ENCODE peak calls at places on chromosome 18, in six cellular contexts. One of them, this sample, is unnamed.

GRCh38 chr18:59823611-59824195 is 76.1 kb upstream of the PMAIP1 start:
- DNase-seq in germinal center: peak
- DNase-seq in head of caudate nucleus: peak
- DNase-seq in activated T-cell treated with anti-CD3 and anti-CD28 coated beads for 24 hours: peak
- DNase-seq in activated CD4-positive, CD25-positive, alpha-beta regulatory T cell: no peak
- DNase-seq in effector memory CD8-positive, alpha-beta T cell: peak
- DNase-seq in this sample: peak

GRCh38 chr18:40917096-40917495 is 1037.9 kb upstream of the PIK3C3 start:
- DNase-seq in activated T-cell treated with anti-CD3 and anti-CD28 coated beads for 24 hours: no peak
- DNase-seq in activated CD4-positive, CD25-positive, alpha-beta regulatory T cell: no peak
- DNase-seq in effector memory CD8-positive, alpha-beta T cell: no peak
- DNase-seq in germinal center: no peak
- DNase-seq in head of caudate nucleus: no peak
- DNase-seq in this sample: no peak

GRCh38 chr18:26096852-26097251 is 6.4 kb upstream of the SS18 start:
- DNase-seq in effector memory CD8-positive, alpha-beta T cell: no peak
- DNase-seq in activated T-cell treated with anti-CD3 and anti-CD28 coated beads for 24 hours: no peak
- DNase-seq in head of caudate nucleus: no peak
- DNase-seq in germinal center: no peak
- DNase-seq in activated CD4-positive, CD25-positive, alpha-beta regulatory T cell: no peak
- DNase-seq in this sample: no peak

GRCh38 chr18:76098728-76099514 is 396.1 kb downstream of the ZNF516 start:
- DNase-seq in head of caudate nucleus: peak
- DNase-seq in effector memory CD8-positive, alpha-beta T cell: no peak
- DNase-seq in germinal center: no peak
- DNase-seq in activated CD4-positive, CD25-positive, alpha-beta regulatory T cell: no peak
- DNase-seq in activated T-cell treated with anti-CD3 and anti-CD28 coated beads for 24 hours: no peak
- DNase-seq in this sample: no peak

GRCh38 chr18:47750889-47751423 is 179.5 kb downstream of the SMAD2 start:
- DNase-seq in effector memory CD8-positive, alpha-beta T cell: no peak
- DNase-seq in germinal center: no peak
- DNase-seq in activated CD4-positive, CD25-positive, alpha-beta regulatory T cell: no peak
- DNase-seq in activated T-cell treated with anti-CD3 and anti-CD28 coated beads for 24 hours: no peak
- DNase-seq in head of caudate nucleus: peak
- DNase-seq in this sample: no peak

GRCh38 chr18:48792611-48793368 is 158.0 kb downstream of the SMAD7 start:
- DNase-seq in effector memory CD8-positive, alpha-beta T cell: no peak
- DNase-seq in head of caudate nucleus: no peak
- DNase-seq in activated T-cell treated with anti-CD3 and anti-CD28 coated beads for 24 hours: no peak
- DNase-seq in activated CD4-positive, CD25-positive, alpha-beta regulatory T cell: no peak
- DNase-seq in germinal center: no peak
- DNase-seq in this sample: no peak

GRCh38 chr18:26524952-26525351 is 23.4 kb downstream of the KCTD1 start:
- DNase-seq in head of caudate nucleus: no peak
- DNase-seq in effector memory CD8-positive, alpha-beta T cell: no peak
- DNase-seq in germinal center: no peak
- DNase-seq in activated T-cell treated with anti-CD3 and anti-CD28 coated beads for 24 hours: no peak
- DNase-seq in activated CD4-positive, CD25-positive, alpha-beta regulatory T cell: no peak
- DNase-seq in this sample: no peak

GRCh38 chr18:12377556-12378553 is 828 bp upstream of the AFG3L2 start:
- DNase-seq in activated T-cell treated with anti-CD3 and anti-CD28 coated beads for 24 hours: no peak
- DNase-seq in activated CD4-positive, CD25-positive, alpha-beta regulatory T cell: no peak
- DNase-seq in effector memory CD8-positive, alpha-beta T cell: no peak
- DNase-seq in germinal center: no peak
- DNase-seq in head of caudate nucleus: no peak
- DNase-seq in this sample: no peak

GRCh38 chr18:77223653-77224052 is 26.0 kb upstream of the GALR1 start:
- DNase-seq in activated T-cell treated with anti-CD3 and anti-CD28 coated beads for 24 hours: no peak
- DNase-seq in activated CD4-positive, CD25-positive, alpha-beta regulatory T cell: no peak
- DNase-seq in germinal center: no peak
- DNase-seq in effector memory CD8-positive, alpha-beta T cell: no peak
- DNase-seq in head of caudate nucleus: no peak
- DNase-seq in this sample: no peak

GRCh38 chr18:5500158-5500939 is 43.4 kb downstream of the EPB41L3 start:
- DNase-seq in activated T-cell treated with anti-CD3 and anti-CD28 coated beads for 24 hours: no peak
- DNase-seq in germinal center: no peak
- DNase-seq in activated CD4-positive, CD25-positive, alpha-beta regulatory T cell: no peak
- DNase-seq in effector memory CD8-positive, alpha-beta T cell: no peak
- DNase-seq in head of caudate nucleus: no peak
- DNase-seq in this sample: no peak

GRCh38 chr18:40877096-40877495 is 1077.9 kb upstream of the PIK3C3 start:
- DNase-seq in head of caudate nucleus: no peak
- DNase-seq in activated T-cell treated with anti-CD3 and anti-CD28 coated beads for 24 hours: no peak
- DNase-seq in germinal center: no peak
- DNase-seq in effector memory CD8-positive, alpha-beta T cell: no peak
- DNase-seq in activated CD4-positive, CD25-positive, alpha-beta regulatory T cell: no peak
- DNase-seq in this sample: no peak

GRCh38 chr18:29063346-29063745 is 886.4 kb upstream of the CDH2 start:
- DNase-seq in head of caudate nucleus: no peak
- DNase-seq in activated CD4-positive, CD25-positive, alpha-beta regulatory T cell: no peak
- DNase-seq in germinal center: no peak
- DNase-seq in effector memory CD8-positive, alpha-beta T cell: no peak
- DNase-seq in activated T-cell treated with anti-CD3 and anti-CD28 coated beads for 24 hours: no peak
- DNase-seq in this sample: no peak